ENCODE peak calls at places on chromosomes 2 and 18, in ten cellular contexts. E is nucleus accumbens; D is activated CD8-positive, alpha-beta T cell treated with anti-CD3 and anti-CD28 coated beads, Interleukin-2, amount 10 ng/mL, durations not matched to agents 7 days and 5 days; Z is activated naive CD8-positive, alpha-beta T cell treated with anti-CD3 and anti-CD28 coated beads for 36 hours; G is amniotic stem cell; C is H1; K is omental fat pad; T is astrocyte of the spinal cord; X is LHCN-M2; Q is stimulated activated CD4-positive, alpha-beta T cell treated with anti-CD3 and anti-CD28 coated beads, Interleukin-12 subunit alpha, Interleukin-12 subunit beta, amount 100 ng/mL, for 4 hours. H is an unnamed sample.

GRCh38 chr2:149132303-149132702 is 93.8 kb downstream of the LYPD6B start:
- DNase-seq in E (no peak), D (no peak), Z (no peak), G (no peak), C (no peak), K (no peak), T (no peak), X (no peak), Q (no peak), H (no peak)

GRCh38 chr2:48601349-48601748 is 16.3 kb upstream of the GTF2A1L start:
- DNase-seq in E (peak; percentile 49), D (no peak), Z (no peak), G (peak; percentile 1), C (no peak), K (no peak), T (no peak), X (peak; percentile 5), Q (no peak), H (no peak)

GRCh38 chr2:141522702-141523101 is 608.1 kb downstream of the LRP1B start:
- DNase-seq in E (no peak), D (no peak), Z (no peak), G (no peak), C (no peak), K (no peak), T (no peak), X (no peak), Q (no peak), H (no peak)

GRCh38 chr2:38835015-38835601 is 40.6 kb downstream of the DHX57 start:
- DNase-seq in E (no peak), D (peak; percentile 28), Z (no peak), G (peak; percentile 5), C (no peak), K (no peak), T (peak; percentile 17), X (peak; percentile 29), Q (no peak), H (no peak)

GRCh38 chr2:8517850-8518480 is 163.9 kb upstream of the ID2 start:
- DNase-seq in E (no peak), D (no peak), Z (no peak), G (no peak), C (no peak), K (no peak), T (no peak), X (no peak), Q (no peak), H (no peak)

GRCh38 chr2:29657674-29658073 is 263.7 kb downstream of the ALK start:
- DNase-seq in E (peak; percentile 23), D (no peak), Z (no peak), G (no peak), C (no peak), K (no peak), T (no peak), X (no peak), Q (no peak), H (no peak)

GRCh38 chr18:25360301-25360899 is 8.4 kb upstream of the ZNF521 start:
- DNase-seq in E (no peak), D (no peak), Z (no peak), G (no peak), C (no peak), K (no peak), T (no peak), X (no peak), Q (no peak), H (no peak)

GRCh38 chr2:200705305-200705985 is 106.3 kb upstream of the BZW1 start:
- DNase-seq in E (peak; percentile 28), D (no peak), Z (no peak), G (no peak), C (peak; percentile 31), K (no peak), T (no peak), X (peak; percentile 25), Q (no peak), H (no peak)

GRCh38 chr2:173346035-173346434 is 8.6 kb upstream of the CDCA7 start:
- DNase-seq in E (no peak), D (no peak), Z (no peak), G (no peak), C (no peak), K (no peak), T (no peak), X (no peak), Q (no peak), H (no peak)

GRCh38 chr18:74951165-74951760 is 257.7 kb downstream of the PTGR3 start:
- DNase-seq in E (no peak), D (no peak), Z (no peak), G (peak; percentile 70), C (no peak), K (no peak), T (peak; percentile 98), X (peak; percentile 93), Q (no peak), H (no peak)

GRCh38 chr18:23105030-23105429 is 30.3 kb upstream of the CABLES1 start:
- DNase-seq in E (no peak), D (no peak), Z (no peak), G (no peak), C (no peak), K (no peak), T (no peak), X (no peak), Q (no peak), H (no peak)

GRCh38 chr2:216014006-216014405 is 655 bp upstream of the MREG start:
- DNase-seq in E (no peak), D (no peak), Z (no peak), G (no peak), C (no peak), K (no peak), T (no peak), X (no peak), Q (no peak), H (no peak)

GRCh38 chr2:46032161-46032813 is 264.9 kb upstream of the EPAS1 start:
- DNase-seq in E (peak; percentile 14), D (no peak), Z (no peak), G (no peak), C (no peak), K (no peak), T (no peak), X (no peak), Q (no peak), H (no peak)

GRCh38 chr2:209471037-209471436 is 47.2 kb downstream of the MAP2 start:
- DNase-seq in E (no peak), D (no peak), Z (no peak), G (no peak), C (no peak), K (no peak), T (peak; percentile 74), X (peak; percentile 37), Q (no peak), H (no peak)

GRCh38 chr2:18516112-18516511 is 44.3 kb downstream of the RDH14 start:
- DNase-seq in E (no peak), D (no peak), Z (no peak), G (no peak), C (no peak), K (no peak), T (peak; percentile 84), X (peak; percentile 10), Q (no peak), H (no peak)

GRCh38 chr2:11060376-11061169 is 94.7 kb upstream of the SLC66A3 start:
- DNase-seq in E (no peak), D (no peak), Z (no peak), G (no peak), C (no peak), K (no peak), T (no peak), X (no peak), Q (no peak), H (no peak)

GRCh38 chr2:228417526-228417925 is 236.0 kb upstream of the SPHKAP start:
- DNase-seq in E (no peak), D (no peak), Z (no peak), G (no peak), C (no peak), K (no peak), T (peak; percentile 22), X (no peak), Q (no peak), H (no peak)

GRCh38 chr2:239889641-239890055 is 135.5 kb downstream of the NDUFA10 start:
- DNase-seq in E (peak; percentile 41), D (no peak), Z (no peak), G (no peak), C (no peak), K (no peak), T (no peak), X (no peak), Q (no peak), H (no peak)

GRCh38 chr2:161046876-161047275 is 113.4 kb upstream of the TANK start:
- DNase-seq in E (no peak), D (no peak), Z (no peak), G (no peak), C (no peak), K (no peak), T (no peak), X (no peak), Q (no peak), H (no peak)

GRCh38 chr2:85775406-85776381 is 21.9 kb downstream of the ATOH8 start:
- DNase-seq in E (no peak), D (no peak), Z (no peak), G (no peak), C (no peak), K (no peak), T (no peak), X (no peak), Q (no peak), H (no peak)

GRCh38 chr2:69645926-69646325 is 2.4 kb upstream of the AAK1 start:
- DNase-seq in E (no peak), D (no peak), Z (no peak), G (no peak), C (no peak), K (no peak), T (no peak), X (no peak), Q (no peak), H (no peak)

GRCh38 chr2:132816234-132816633 is 146.2 kb upstream of the LYPD1 start:
- DNase-seq in E (no peak), D (no peak), Z (no peak), G (no peak), C (no peak), K (no peak), T (peak; percentile 36), X (no peak), Q (no peak), H (no peak)